ENCODE peak calls at places on chromosomes 7 and 10, in six cellular contexts. E is HTR-8/SVneo, V is endothelial cell, R is nephron progenitor cell, U is H1, C is T-cell. P is an unnamed sample.

GRCh38 chr10:59575269-59575668 is 134.4 kb downstream of the SLC16A9 start:
- DNase-seq in R (no peak), E (no peak), U (no peak), C (no peak), V (no peak), P (no peak)

GRCh38 chr10:43253461-43254198 is 13.2 kb downstream of the RASGEF1A start:
- DNase-seq in U (no peak), V (no peak), C (no peak), E (no peak), R (peak), P (no peak)

GRCh38 chr10:74728225-74728624 is 98.2 kb upstream of the KAT6B start:
- DNase-seq in C (no peak), U (no peak), R (no peak), V (no peak), E (no peak), P (no peak)

GRCh38 chr10:81874878-81875679 is at the start of gene NRG3:
- DNase-seq in E (no peak), R (peak), V (peak), U (no peak), C (no peak), P (peak)

GRCh38 chr7:45663167-45663921 is 89.2 kb downstream of the ADCY1 start:
- DNase-seq in C (no peak), E (peak), U (peak), V (peak), R (peak), P (no peak)

GRCh38 chr7:155360495-155361362 is 63.1 kb downstream of the INSIG1 start:
- DNase-seq in E (no peak), R (no peak), V (no peak), U (no peak), C (no peak), P (no peak)

GRCh38 chr10:119675483-119676170 is 24.4 kb downstream of the BAG3 start:
- DNase-seq in R (no peak), C (no peak), E (no peak), U (no peak), V (no peak), P (no peak)

GRCh38 chr7:151601521-151602305 is 82.0 kb upstream of the RHEB start:
- DNase-seq in U (no peak), C (no peak), V (no peak), R (no peak), E (no peak), P (no peak)

GRCh38 chr10:27240891-27241639 is 468 bp upstream of the ACBD5 start:
- DNase-seq in R (peak), E (no peak), U (no peak), V (peak), C (peak), P (no peak)

GRCh38 chr10:71840177-71840711 is 10.8 kb downstream of the PSAP start:
- DNase-seq in U (peak), V (peak), R (peak), C (no peak), E (peak), P (peak)

GRCh38 chr10:91211675-91212074 is 8.8 kb upstream of the PCGF5 start:
- DNase-seq in E (no peak), R (no peak), V (no peak), C (no peak), U (no peak), P (no peak)

GRCh38 chr7:104852386-104852785 is 161.6 kb upstream of the KMT2E start:
- DNase-seq in E (no peak), C (no peak), U (no peak), R (no peak), V (no peak), P (no peak)

GRCh38 chr7:131011976-131012375 is 278.0 kb upstream of the KLF14 start:
- DNase-seq in E (peak), C (no peak), V (no peak), R (no peak), U (no peak), P (no peak)

GRCh38 chr10:131649609-131650008 is 251.2 kb upstream of the PPP2R2D start:
- DNase-seq in V (no peak), C (no peak), R (no peak), E (no peak), U (no peak), P (no peak)

GRCh38 chr7:44196450-44196872 is 4.3 kb upstream of the YKT6 start:
- DNase-seq in E (peak), V (peak), C (no peak), R (peak), U (no peak), P (peak)

GRCh38 chr10:77926566-77927342 is at the start of gene DLG5:
- DNase-seq in R (peak), U (no peak), C (peak), V (peak), E (no peak), P (peak)

GRCh38 chr10:37436361-37436760 is 311.0 kb downstream of the ANKRD30A start:
- DNase-seq in C (no peak), V (no peak), E (no peak), U (no peak), R (no peak), P (no peak)

GRCh38 chr10:70898687-70899086 is 10.3 kb upstream of the PCBD1 start:
- DNase-seq in C (no peak), U (no peak), V (no peak), E (no peak), R (no peak), P (no peak)

GRCh38 chr10:83274088-83274487 is 865.2 kb upstream of the GHITM start:
- DNase-seq in V (no peak), E (no peak), U (no peak), C (no peak), R (no peak), P (no peak)

GRCh38 chr7:129343099-129343700 is 91.0 kb upstream of the STRIP2 start:
- DNase-seq in E (peak), R (no peak), C (no peak), V (no peak), U (no peak), P (no peak)

GRCh38 chr10:128861018-128861565 is 605.9 kb upstream of the MGMT start:
- DNase-seq in R (no peak), V (no peak), U (no peak), C (no peak), E (no peak), P (no peak)

GRCh38 chr7:140062118-140062527 is 628 bp downstream of the PARP12 start:
- DNase-seq in V (no peak), E (no peak), C (peak), R (no peak), U (no peak), P (no peak)

GRCh38 chr10:68973975-68974374 is 14.6 kb upstream of the KIFBP start:
- DNase-seq in E (no peak), R (no peak), V (no peak), C (no peak), U (no peak), P (no peak)

GRCh38 chr7:114426380-114426779 is 11.8 kb downstream of the FOXP2 start:
- DNase-seq in E (no peak), V (no peak), R (no peak), C (no peak), U (no peak), P (no peak)

GRCh38 chr7:135321556-135321955 is 87.9 kb downstream of the STRA8 start:
- DNase-seq in C (no peak), V (no peak), U (no peak), R (no peak), E (no peak), P (no peak)

GRCh38 chr10:110637558-110638053 is 6.5 kb upstream of the RBM20 start:
- DNase-seq in U (no peak), C (no peak), E (peak), V (no peak), R (no peak), P (peak)

GRCh38 chr7:40826419-40827216 is 691.8 kb downstream of the SUGCT start:
- DNase-seq in C (no peak), V (no peak), R (no peak), U (no peak), E (no peak), P (no peak)

GRCh38 chr7:27424749-27425148 is 182.1 kb downstream of the EVX1 start:
- DNase-seq in V (no peak), C (no peak), U (no peak), R (no peak), E (no peak), P (no peak)

GRCh38 chr10:18164771-18165361 is 24.6 kb downstream of the CACNB2 start:
- DNase-seq in C (no peak), R (no peak), E (no peak), V (no peak), U (no peak), P (no peak)

GRCh38 chr7:3206771-3207191 is 94.3 kb upstream of the SDK1 start:
- DNase-seq in E (no peak), C (no peak), V (no peak), R (no peak), U (no peak), P (no peak)

GRCh38 chr10:97333601-97334369 is 744 bp downstream of the FRAT2 start:
- DNase-seq in V (peak), C (peak), R (peak), U (no peak), E (no peak), P (no peak)

GRCh38 chr7:100000239-100000638 is 15.2 kb upstream of the ZKSCAN1 start:
- DNase-seq in R (no peak), V (no peak), C (no peak), U (no peak), E (no peak), P (no peak)

P was measured in WERI-Rb-1.